ENCODE peak calls at places on chromosome 13, in six cellular contexts. One of them, this sample, is unnamed.

GRCh38 chr13:110528371-110528770 is 33.2 kb downstream of the RAB20 start:
- DNase-seq in thyroid gland: no peak
- DNase-seq in HFF-Myc: no peak
- DNase-seq in bronchial epithelial cell: no peak
- DNase-seq in ascending aorta: no peak
- DNase-seq in osteocyte: no peak
- DNase-seq in this sample: no peak

GRCh38 chr13:71260246-71260645 is 606.8 kb downstream of the DACH1 start:
- DNase-seq in ascending aorta: no peak
- DNase-seq in thyroid gland: no peak
- DNase-seq in HFF-Myc: no peak
- DNase-seq in bronchial epithelial cell: no peak
- DNase-seq in osteocyte: no peak
- DNase-seq in this sample: no peak

GRCh38 chr13:112770504-112770903 is 80.7 kb downstream of the ATP11A start:
- DNase-seq in osteocyte: no peak
- DNase-seq in ascending aorta: no peak
- DNase-seq in bronchial epithelial cell: no peak
- DNase-seq in thyroid gland: peak
- DNase-seq in HFF-Myc: no peak
- DNase-seq in this sample: no peak

GRCh38 chr13:93147946-93148345 is 78.7 kb upstream of the GPC6 start:
- DNase-seq in ascending aorta: no peak
- DNase-seq in bronchial epithelial cell: no peak
- DNase-seq in HFF-Myc: no peak
- DNase-seq in thyroid gland: no peak
- DNase-seq in osteocyte: no peak
- DNase-seq in this sample: no peak

GRCh38 chr13:48539550-48539949 is 6.7 kb upstream of the RCBTB2 start:
- DNase-seq in thyroid gland: peak
- DNase-seq in osteocyte: no peak
- DNase-seq in HFF-Myc: no peak
- DNase-seq in ascending aorta: no peak
- DNase-seq in bronchial epithelial cell: no peak
- DNase-seq in this sample: no peak

GRCh38 chr13:100214886-100215285 is 126.0 kb downstream of the PCCA start:
- DNase-seq in HFF-Myc: peak
- DNase-seq in bronchial epithelial cell: peak
- DNase-seq in thyroid gland: no peak
- DNase-seq in ascending aorta: no peak
- DNase-seq in osteocyte: no peak
- DNase-seq in this sample: no peak

GRCh38 chr13:44088409-44088808 is 208.7 kb downstream of the LACC1 start:
- DNase-seq in ascending aorta: no peak
- DNase-seq in thyroid gland: no peak
- DNase-seq in HFF-Myc: no peak
- DNase-seq in bronchial epithelial cell: no peak
- DNase-seq in osteocyte: no peak
- DNase-seq in this sample: no peak

GRCh38 chr13:113106666-113107065 is 1.1 kb downstream of the F7 start:
- DNase-seq in thyroid gland: no peak
- DNase-seq in ascending aorta: no peak
- DNase-seq in osteocyte: no peak
- DNase-seq in HFF-Myc: no peak
- DNase-seq in bronchial epithelial cell: no peak
- DNase-seq in this sample: peak

GRCh38 chr13:59176775-59177174 is 987.0 kb downstream of the DIAPH3 start:
- DNase-seq in thyroid gland: no peak
- DNase-seq in bronchial epithelial cell: no peak
- DNase-seq in HFF-Myc: no peak
- DNase-seq in ascending aorta: no peak
- DNase-seq in osteocyte: no peak
- DNase-seq in this sample: no peak

GRCh38 chr13:59409651-59410200 is 754.0 kb downstream of the DIAPH3 start:
- DNase-seq in HFF-Myc: no peak
- DNase-seq in bronchial epithelial cell: no peak
- DNase-seq in ascending aorta: no peak
- DNase-seq in osteocyte: no peak
- DNase-seq in thyroid gland: no peak
- DNase-seq in this sample: no peak

GRCh38 chr13:79311456-79311855 is 94.6 kb downstream of the RBM26 start:
- DNase-seq in HFF-Myc: no peak
- DNase-seq in osteocyte: no peak
- DNase-seq in ascending aorta: no peak
- DNase-seq in bronchial epithelial cell: no peak
- DNase-seq in thyroid gland: no peak
- DNase-seq in this sample: no peak

GRCh38 chr13:110425444-110425780 is 118.3 kb downstream of the COL4A2 start:
- DNase-seq in osteocyte: no peak
- DNase-seq in HFF-Myc: peak
- DNase-seq in ascending aorta: no peak
- DNase-seq in thyroid gland: no peak
- DNase-seq in bronchial epithelial cell: no peak
- DNase-seq in this sample: no peak

GRCh38 chr13:35630551-35631275 is 154.2 kb upstream of the MAB21L1 start:
- DNase-seq in bronchial epithelial cell: peak
- DNase-seq in HFF-Myc: peak
- DNase-seq in osteocyte: no peak
- DNase-seq in ascending aorta: no peak
- DNase-seq in thyroid gland: no peak
- DNase-seq in this sample: peak

GRCh38 chr13:98512774-98513327 is 64.1 kb downstream of the STK24 start:
- DNase-seq in bronchial epithelial cell: no peak
- DNase-seq in osteocyte: peak
- DNase-seq in ascending aorta: peak
- DNase-seq in thyroid gland: no peak
- DNase-seq in HFF-Myc: no peak
- DNase-seq in this sample: no peak

GRCh38 chr13:25286308-25286968 is 850 bp downstream of the MTMR6 start:
- DNase-seq in bronchial epithelial cell: peak
- DNase-seq in thyroid gland: peak
- DNase-seq in HFF-Myc: no peak
- DNase-seq in ascending aorta: no peak
- DNase-seq in osteocyte: no peak
- DNase-seq in this sample: no peak

GRCh38 chr13:22009500-22009899 is 338.6 kb downstream of the FGF9 start:
- DNase-seq in ascending aorta: no peak
- DNase-seq in thyroid gland: no peak
- DNase-seq in HFF-Myc: no peak
- DNase-seq in osteocyte: no peak
- DNase-seq in bronchial epithelial cell: no peak
- DNase-seq in this sample: no peak

GRCh38 chr13:65917731-65918130 is 1312.4 kb downstream of the PCDH9 start:
- DNase-seq in bronchial epithelial cell: no peak
- DNase-seq in thyroid gland: no peak
- DNase-seq in ascending aorta: no peak
- DNase-seq in HFF-Myc: peak
- DNase-seq in osteocyte: no peak
- DNase-seq in this sample: no peak

GRCh38 chr13:53161231-53161630 is 132.6 kb downstream of the OLFM4 start:
- DNase-seq in ascending aorta: no peak
- DNase-seq in bronchial epithelial cell: no peak
- DNase-seq in osteocyte: no peak
- DNase-seq in thyroid gland: no peak
- DNase-seq in HFF-Myc: no peak
- DNase-seq in this sample: no peak

GRCh38 chr13:86569974-86570373 is 770.8 kb upstream of the SLITRK6 start:
- DNase-seq in bronchial epithelial cell: peak
- DNase-seq in HFF-Myc: no peak
- DNase-seq in osteocyte: no peak
- DNase-seq in thyroid gland: no peak
- DNase-seq in ascending aorta: no peak
- DNase-seq in this sample: no peak

GRCh38 chr13:72805663-72806341 is 23.9 kb downstream of the PIBF1 start:
- DNase-seq in ascending aorta: no peak
- DNase-seq in HFF-Myc: no peak
- DNase-seq in bronchial epithelial cell: no peak
- DNase-seq in osteocyte: no peak
- DNase-seq in thyroid gland: no peak
- DNase-seq in this sample: no peak

GRCh38 chr13:52846567-52847321 is 1.7 kb downstream of the PCDH8 start:
- DNase-seq in HFF-Myc: no peak
- DNase-seq in osteocyte: no peak
- DNase-seq in bronchial epithelial cell: no peak
- DNase-seq in thyroid gland: peak
- DNase-seq in ascending aorta: no peak
- DNase-seq in this sample: peak

GRCh38 chr13:110283661-110284516 is 23.1 kb downstream of the COL4A1 start:
- DNase-seq in bronchial epithelial cell: no peak
- DNase-seq in HFF-Myc: no peak
- DNase-seq in thyroid gland: no peak
- DNase-seq in osteocyte: peak
- DNase-seq in ascending aorta: peak
- DNase-seq in this sample: no peak

GRCh38 chr13:75818181-75819110 is 182.3 kb downstream of the LMO7 start:
- DNase-seq in bronchial epithelial cell: no peak
- DNase-seq in ascending aorta: no peak
- DNase-seq in HFF-Myc: no peak
- DNase-seq in thyroid gland: no peak
- DNase-seq in osteocyte: no peak
- DNase-seq in this sample: no peak

GRCh38 chr13:77784531-77784930 is 87.0 kb downstream of the SLAIN1 start:
- DNase-seq in ascending aorta: no peak
- DNase-seq in osteocyte: no peak
- DNase-seq in HFF-Myc: no peak
- DNase-seq in bronchial epithelial cell: no peak
- DNase-seq in thyroid gland: no peak
- DNase-seq in this sample: no peak

GRCh38 chr13:75612354-75612753 is 23.8 kb upstream of the LMO7 start:
- DNase-seq in osteocyte: no peak
- DNase-seq in bronchial epithelial cell: no peak
- DNase-seq in HFF-Myc: no peak
- DNase-seq in thyroid gland: no peak
- DNase-seq in ascending aorta: no peak
- DNase-seq in this sample: no peak

GRCh38 chr13:24706886-24707585 is 26.8 kb downstream of the ATP12A start:
- DNase-seq in osteocyte: no peak
- DNase-seq in ascending aorta: no peak
- DNase-seq in thyroid gland: no peak
- DNase-seq in bronchial epithelial cell: no peak
- DNase-seq in HFF-Myc: no peak
- DNase-seq in this sample: no peak

GRCh38 chr13:37357548-37357947 is 241.0 kb downstream of the POSTN start:
- DNase-seq in thyroid gland: no peak
- DNase-seq in HFF-Myc: no peak
- DNase-seq in bronchial epithelial cell: peak
- DNase-seq in osteocyte: no peak
- DNase-seq in ascending aorta: no peak
- DNase-seq in this sample: no peak

GRCh38 chr13:103471896-103472295 is 405.7 kb upstream of the SLC10A2 start:
- DNase-seq in HFF-Myc: no peak
- DNase-seq in osteocyte: no peak
- DNase-seq in ascending aorta: no peak
- DNase-seq in bronchial epithelial cell: no peak
- DNase-seq in thyroid gland: no peak
- DNase-seq in this sample: no peak
- TF ChIP-seq CTCF in HFF-Myc: no peak
- TF ChIP-seq CTCF in osteocyte: no peak
- TF ChIP-seq CTCF in ascending aorta: no peak
- TF ChIP-seq CTCF in bronchial epithelial cell: no peak
- TF ChIP-seq CTCF in thyroid gland: no peak
- TF ChIP-seq CTCF in this sample: no peak

GRCh38 chr13:41411536-41411935 is 45.8 kb upstream of the RGCC start:
- DNase-seq in bronchial epithelial cell: peak
- DNase-seq in osteocyte: peak
- DNase-seq in thyroid gland: no peak
- DNase-seq in ascending aorta: no peak
- DNase-seq in HFF-Myc: no peak
- DNase-seq in this sample: no peak
- TF ChIP-seq CTCF in bronchial epithelial cell: peak
- TF ChIP-seq CTCF in osteocyte: peak
- TF ChIP-seq CTCF in thyroid gland: no peak
- TF ChIP-seq CTCF in ascending aorta: no peak
- TF ChIP-seq CTCF in HFF-Myc: peak
- TF ChIP-seq CTCF in this sample: no peak

GRCh38 chr13:114128348-114128623 is 4.1 kb downstream of the RASA3 start:
- DNase-seq in bronchial epithelial cell: no peak
- DNase-seq in osteocyte: no peak
- DNase-seq in ascending aorta: no peak
- DNase-seq in HFF-Myc: no peak
- DNase-seq in thyroid gland: no peak
- DNase-seq in this sample: no peak

GRCh38 chr13:114126789-114127472 is 5.5 kb downstream of the RASA3 start:
- DNase-seq in thyroid gland: no peak
- DNase-seq in ascending aorta: no peak
- DNase-seq in osteocyte: no peak
- DNase-seq in bronchial epithelial cell: no peak
- DNase-seq in HFF-Myc: no peak
- DNase-seq in this sample: no peak

GRCh38 chr13:114128624-114129522 is 3.5 kb downstream of the RASA3 start:
- DNase-seq in HFF-Myc: no peak
- DNase-seq in ascending aorta: peak
- DNase-seq in osteocyte: no peak
- DNase-seq in bronchial epithelial cell: peak
- DNase-seq in thyroid gland: peak
- DNase-seq in this sample: no peak

GRCh38 chr13:114129649-114130062 is 2.8 kb downstream of the RASA3 start:
- DNase-seq in ascending aorta: peak
- DNase-seq in osteocyte: no peak
- DNase-seq in bronchial epithelial cell: no peak
- DNase-seq in HFF-Myc: no peak
- DNase-seq in thyroid gland: no peak
- DNase-seq in this sample: no peak

DNA sequence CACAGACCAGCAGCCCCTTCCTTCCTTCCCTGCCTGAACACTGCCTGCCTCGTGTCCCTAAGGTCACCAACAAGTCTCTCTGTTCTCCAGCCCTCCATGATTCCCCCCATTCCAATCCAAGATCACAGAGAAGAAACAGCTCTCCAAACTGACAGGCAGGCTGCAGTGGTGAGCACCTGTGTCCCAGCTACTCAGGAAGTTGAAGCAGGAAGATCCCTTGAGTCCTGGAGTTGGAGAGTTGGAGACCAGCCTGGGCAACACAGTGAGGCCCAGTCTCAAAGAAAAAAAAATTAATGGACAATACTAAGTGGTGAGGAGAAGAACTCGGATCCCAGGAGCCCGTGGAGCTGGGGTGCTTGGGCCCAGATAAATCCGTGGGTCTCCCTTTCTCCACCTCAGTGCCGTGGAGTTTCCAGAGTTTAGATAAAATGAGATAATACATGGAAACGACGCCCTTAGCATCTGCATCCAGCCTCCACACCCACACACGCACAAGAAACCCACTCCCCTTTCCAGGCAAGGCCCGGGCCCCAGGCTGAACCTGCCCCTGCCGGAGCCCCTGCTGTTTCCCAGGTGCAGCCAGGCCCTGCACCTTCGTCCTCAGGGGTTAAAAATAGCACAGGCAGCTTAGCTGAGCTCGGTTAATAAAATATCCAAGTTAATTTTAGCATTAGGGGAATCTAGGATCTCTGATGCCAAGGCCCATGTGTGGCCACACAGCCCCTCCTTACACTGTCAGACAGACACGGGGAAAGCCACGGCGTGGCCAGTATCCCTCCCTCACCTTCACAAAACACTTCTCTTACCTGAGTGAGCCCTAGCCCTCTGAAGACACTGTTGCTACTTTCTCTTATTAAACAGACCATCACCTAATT is 4.7 kb downstream of the RASA3 start:
- DNase-seq in HFF-Myc: no peak
- DNase-seq in bronchial epithelial cell: no peak
- DNase-seq in thyroid gland: no peak
- DNase-seq in osteocyte: no peak
- DNase-seq in ascending aorta: peak
- DNase-seq in this sample: no peak
- TF ChIP-seq CTCF in HFF-Myc: no peak
- TF ChIP-seq CTCF in bronchial epithelial cell: no peak
- TF ChIP-seq CTCF in thyroid gland: no peak
- TF ChIP-seq CTCF in osteocyte: no peak
- TF ChIP-seq CTCF in ascending aorta: no peak
- TF ChIP-seq CTCF in this sample: no peak

GRCh38 chr13:94345374-94346195 is 133.9 kb downstream of the DCT start:
- DNase-seq in bronchial epithelial cell: peak
- DNase-seq in HFF-Myc: peak
- DNase-seq in osteocyte: no peak
- DNase-seq in ascending aorta: no peak
- DNase-seq in thyroid gland: no peak
- DNase-seq in this sample: no peak
- TF ChIP-seq CTCF in bronchial epithelial cell: peak
- TF ChIP-seq CTCF in HFF-Myc: peak
- TF ChIP-seq CTCF in osteocyte: peak
- TF ChIP-seq CTCF in ascending aorta: no peak
- TF ChIP-seq CTCF in thyroid gland: no peak
- TF ChIP-seq CTCF in this sample: no peak